ENCODE peak calls at places on chromosomes 2 and 18, in four cellular contexts. Q is transverse colon, M is cardiac muscle cell, O is neural progenitor cell. J is an unnamed sample.

GRCh38 chr18:21408681-21409080 is 166.6 kb downstream of the GREB1L start:
- DNase-seq in Q (no peak), M (no peak), O (no peak), J (no peak)

GRCh38 chr2:65252640-65253039 is 25.0 kb downstream of the ACTR2 start:
- DNase-seq in Q (no peak), M (no peak), O (no peak), J (no peak)

GRCh38 chr2:99876956-99877355 is 265.4 kb downstream of the AFF3 start:
- DNase-seq in Q (no peak), M (no peak), O (no peak), J (no peak)

GRCh38 chr2:212929971-212930370 is 221.4 kb downstream of the IKZF2 start:
- DNase-seq in Q (no peak), M (no peak), O (no peak), J (no peak)

GRCh38 chr2:20231632-20232031 is 6.7 kb upstream of the SDC1 start:
- DNase-seq in Q (peak; percentile 90), M (no peak), O (peak; percentile 34), J (peak; percentile 90)

GRCh38 chr2:164000171-164000570 is 264.4 kb upstream of the FIGN start:
- DNase-seq in Q (no peak), M (no peak), O (no peak), J (no peak)

GRCh38 chr18:9986156-9986930 is 72.5 kb downstream of the VAPA start:
- DNase-seq in Q (no peak), M (no peak), O (no peak), J (no peak)

GRCh38 chr18:62522178-62522509 is 681 bp upstream of the ZCCHC2 start:
- DNase-seq in Q (no peak), M (no peak), O (no peak), J (no peak)

GRCh38 chr2:40287201-40287600 is 164.7 kb downstream of the SLC8A1 start:
- DNase-seq in Q (no peak), M (no peak), O (no peak), J (no peak)

GRCh38 chr2:235216901-235217300 is 265.1 kb downstream of the SH3BP4 start:
- DNase-seq in Q (no peak), M (no peak), O (no peak), J (no peak)

GRCh38 chr2:50514881-50515280 is 517.1 kb downstream of the NRXN1 start:
- DNase-seq in Q (no peak), M (no peak), O (peak; percentile 54), J (no peak)

GRCh38 chr2:180505203-180505602 is 475.2 kb upstream of the UBE2E3 start:
- DNase-seq in Q (no peak), M (no peak), O (no peak), J (no peak)

GRCh38 chr2:96493072-96493471 is 12.1 kb downstream of the NEURL3 start:
- DNase-seq in Q (no peak), M (no peak), O (peak; percentile 41), J (no peak)

GRCh38 chr18:77127769-77128671 is 4.6 kb downstream of the MBP start:
- DNase-seq in Q (peak; percentile 59), M (no peak), O (no peak), J (peak; percentile 71)

GRCh38 chr2:54424555-54425163 is 31.5 kb upstream of the SPTBN1 start:
- DNase-seq in Q (no peak), M (no peak), O (no peak), J (no peak)

GRCh38 chr2:237149425-237149824 is 63.7 kb downstream of the COPS8 start:
- DNase-seq in Q (no peak), M (no peak), O (no peak), J (no peak)

GRCh38 chr18:73316513-73316912 is 448.7 kb upstream of the NETO1 start:
- DNase-seq in Q (no peak), M (no peak), O (no peak), J (no peak)

GRCh38 chr18:48222118-48222517 is 187.1 kb downstream of the ZBTB7C start:
- DNase-seq in Q (peak; percentile 50), M (peak; percentile 35), O (no peak), J (peak; percentile 75)

GRCh38 chr18:78480531-78481054 is 499.0 kb upstream of the SALL3 start:
- DNase-seq in Q (no peak), M (no peak), O (no peak), J (no peak)

GRCh38 chr2:216344206-216344957 is 27.9 kb downstream of the MARCHF4 start:
- DNase-seq in Q (no peak), M (no peak), O (no peak), J (no peak)

DNA sequence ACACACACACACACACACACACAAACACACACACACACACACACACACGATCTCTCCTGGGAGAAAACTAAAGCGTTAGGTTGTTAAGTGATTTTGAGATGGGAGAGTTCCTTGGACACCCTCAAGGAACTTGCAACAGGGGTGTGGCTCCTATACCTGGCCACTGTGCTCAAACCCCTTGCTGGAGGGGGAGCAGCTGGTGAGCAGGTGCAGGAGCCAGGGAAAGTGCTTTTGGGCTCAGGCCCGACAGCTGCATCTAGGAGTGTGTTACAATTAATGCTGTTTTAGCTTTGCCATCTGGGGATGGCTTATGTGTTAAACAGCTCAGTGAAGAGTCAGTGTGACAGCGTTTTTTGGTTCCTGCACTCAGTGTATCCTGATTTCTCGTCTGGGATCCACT is 510.8 kb downstream of the TRIB2 start:
- DNase-seq in Q (no peak), M (no peak), O (no peak), J (no peak)
- H3K9me3 ChIP-seq in Q (no peaks in the 10 kb centered on the region), M (no peaks in the 10 kb centered on the region), O (peaks cover 19% of the 10 kb centered on the region), J (no peaks in the 10 kb centered on the region)

DNA sequence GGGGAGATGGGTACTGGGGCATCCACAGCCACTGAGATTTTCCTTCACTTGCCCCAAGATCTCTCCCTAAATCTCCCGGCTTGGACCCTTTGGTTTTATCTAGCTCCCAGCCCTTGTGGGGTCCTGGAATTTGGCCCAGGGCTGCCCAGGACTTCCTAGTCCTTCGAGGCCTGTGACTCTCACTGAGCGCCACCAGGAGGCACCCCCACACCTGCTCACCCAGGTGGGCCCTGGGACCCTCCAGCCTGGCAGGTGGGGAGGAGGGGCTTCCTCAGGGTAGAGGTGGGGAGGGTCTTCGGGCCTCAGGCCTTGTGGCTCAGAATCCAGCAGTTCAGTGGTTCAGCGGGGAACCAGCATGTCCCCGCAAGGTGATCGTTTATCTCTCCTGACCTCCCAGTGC is 11.9 kb upstream of the PRSS56 start:
- DNase-seq in Q (no peak), M (no peak), O (no peak), J (no peak)
- TF ChIP-seq CTCF in Q (no peak), M (no peak), O (peak; percentile 18), J (no peak)

DNA sequence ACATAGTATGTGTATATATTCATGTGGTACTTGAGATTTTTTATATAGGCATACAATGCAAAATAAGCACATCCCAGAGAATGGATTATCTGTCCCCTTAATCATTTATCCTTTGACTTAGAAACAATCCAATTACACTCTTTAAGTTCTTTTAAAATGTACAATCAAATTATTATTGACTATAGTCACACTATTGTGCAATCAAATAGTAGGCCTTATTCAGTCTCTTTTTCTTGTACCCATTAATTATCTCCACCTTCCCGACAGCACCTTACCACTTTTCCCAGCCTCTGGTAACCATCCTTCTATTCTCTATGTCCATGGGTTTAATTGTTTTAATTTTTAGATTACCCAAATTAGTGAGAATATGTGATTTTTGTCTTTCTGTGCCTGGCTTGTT is 914.1 kb downstream of the CCDC85A start:
- DNase-seq in Q (no peak), M (no peak), O (no peak), J (no peak)
- H3K9me3 ChIP-seq in Q (no peaks in the 10 kb centered on the region), M (no peaks in the 10 kb centered on the region), O (peaks cover 5% of the 10 kb centered on the region), J (peaks cover 6% of the 10 kb centered on the region)

DNA sequence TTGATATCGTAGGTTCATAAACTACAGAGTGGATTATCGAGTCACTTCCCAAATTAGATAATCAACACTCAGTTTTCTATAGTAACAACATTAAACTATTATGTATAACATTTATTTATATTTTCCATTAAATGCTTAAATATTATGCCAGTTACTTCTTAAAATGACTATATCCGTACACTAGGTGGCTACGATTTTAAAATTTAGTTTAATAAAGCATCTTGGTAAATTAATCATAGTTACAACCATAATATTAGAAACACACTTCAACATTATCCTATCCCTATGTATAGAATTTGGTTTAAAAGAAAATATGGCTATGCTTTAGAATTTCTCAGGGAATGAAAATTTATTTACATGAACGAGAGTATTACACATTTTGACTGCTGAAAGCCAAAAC is 80.3 kb downstream of the SLC25A12 start:
- DNase-seq in Q (no peak), M (no peak), O (no peak), J (no peak)
- TF ChIP-seq CTCF in Q (no peak), M (no peak), O (no peak), J (no peak)